ENCODE peak calls at places on chromosomes 11 and 22, in seven cellular contexts. W, U, B, P, T, F and O are unnamed samples.

GRCh38 chr11:120235024-120235628 is 4.8 kb upstream of the POU2F3 start:
- DNase-seq in W (peak; percentile 71), U (no peak), B (peak; percentile 19), P (peak; percentile 60), T (no peak), F (peak; percentile 16), O (peak; percentile 56)

GRCh38 chr22:42080287-42080686 is 787 bp downstream of the SMDT1 start:
- DNase-seq in W (no peak), U (no peak), B (peak; percentile 20), P (peak; percentile 58), T (peak; percentile 73), F (no peak), O (no peak)

GRCh38 chr11:73547706-73548105 is 50.2 kb downstream of the FAM168A start:
- DNase-seq in W (no peak), U (no peak), B (no peak), P (no peak), T (no peak), F (no peak), O (no peak)

GRCh38 chr22:43292633-43293025 is 50.5 kb downstream of the SCUBE1 start:
- DNase-seq in W (peak; percentile 53), U (no peak), B (no peak), P (no peak), T (no peak), F (no peak), O (no peak)

GRCh38 chr11:108199446-108200321 is 22.8 kb downstream of the NPAT start:
- DNase-seq in W (no peak), U (no peak), B (peak; percentile 11), P (peak; percentile 56), T (no peak), F (no peak), O (no peak)

GRCh38 chr11:61061081-61061826 is 41.0 kb upstream of the CD5 start:
- DNase-seq in W (no peak), U (no peak), B (no peak), P (peak; percentile 17), T (peak; percentile 49), F (peak; percentile 37), O (peak; percentile 70)

GRCh38 chr22:47163876-47164513 is 401.5 kb downstream of the TBC1D22A start:
- DNase-seq in W (no peak), U (no peak), B (no peak), P (no peak), T (peak; percentile 66), F (no peak), O (no peak)

GRCh38 chr11:60933416-60933815 is 9.2 kb downstream of the TMEM132A start:
- DNase-seq in W (no peak), U (no peak), B (no peak), P (no peak), T (no peak), F (no peak), O (no peak)

GRCh38 chr11:69240332-69241074 is 53.5 kb upstream of the MYEOV start:
- DNase-seq in W (no peak), U (no peak), B (no peak), P (no peak), T (peak; percentile 38), F (no peak), O (no peak)

GRCh38 chr11:29319231-29319630 is 697.6 kb downstream of the KCNA4 start:
- DNase-seq in W (no peak), U (no peak), B (no peak), P (no peak), T (no peak), F (no peak), O (no peak)

GRCh38 chr11:126920833-126921232 is 79.7 kb downstream of the KIRREL3 start:
- DNase-seq in W (no peak), U (no peak), B (no peak), P (no peak), T (no peak), F (no peak), O (no peak)

GRCh38 chr11:122405788-122406341 is 249.7 kb upstream of the UBASH3B start:
- DNase-seq in W (no peak), U (no peak), B (no peak), P (no peak), T (no peak), F (no peak), O (no peak)

GRCh38 chr11:122817121-122817520 is 21.2 kb upstream of the CRTAM start:
- DNase-seq in W (peak; percentile 60), U (no peak), B (no peak), P (no peak), T (no peak), F (no peak), O (no peak)

GRCh38 chr11:58334708-58335107 is 24.2 kb downstream of the OR5B17 start:
- DNase-seq in W (no peak), U (no peak), B (no peak), P (peak; percentile 87), T (no peak), F (no peak), O (no peak)

GRCh38 chr11:32428665-32429293 is 6.6 kb downstream of the WT1 start:
- DNase-seq in W (no peak), U (no peak), B (no peak), P (no peak), T (no peak), F (no peak), O (no peak)

GRCh38 chr11:75826463-75827220 is 11.6 kb downstream of the UVRAG start:
- DNase-seq in W (no peak), U (no peak), B (no peak), P (no peak), T (no peak), F (no peak), O (no peak)

GRCh38 chr11:1883342-1884122 is 8.2 kb downstream of the PRR33 start:
- DNase-seq in W (no peak), U (no peak), B (no peak), P (no peak), T (peak; percentile 67), F (no peak), O (no peak)

GRCh38 chr22:36737776-36738175 is 34.2 kb upstream of the CACNG2 start:
- DNase-seq in W (no peak), U (no peak), B (no peak), P (no peak), T (peak; percentile 66), F (no peak), O (no peak)

GRCh38 chr11:86610559-86611341 is 61.7 kb downstream of the ME3 start:
- DNase-seq in W (no peak), U (no peak), B (no peak), P (no peak), T (no peak), F (no peak), O (no peak)

GRCh38 chr11:86952933-86953637 is 2.1 kb downstream of the FZD4 start:
- DNase-seq in W (no peak), U (no peak), B (no peak), P (no peak), T (no peak), F (no peak), O (no peak)

GRCh38 chr11:18383388-18384156 is 10.8 kb upstream of the LDHA start:
- DNase-seq in W (peak; percentile 55), U (no peak), B (peak; percentile 75), P (peak; percentile 97), T (peak; percentile 96), F (no peak), O (no peak)

GRCh38 chr11:43366597-43367121 is 7.9 kb downstream of the TTC17 start:
- DNase-seq in W (no peak), U (no peak), B (no peak), P (peak; percentile 40), T (no peak), F (no peak), O (no peak)

GRCh38 chr22:49936973-49937757 is 18.7 kb downstream of the CRELD2 start:
- DNase-seq in W (no peak), U (peak; percentile 61), B (peak; percentile 66), P (no peak), T (no peak), F (no peak), O (no peak)

GRCh38 chr11:48003926-48004325 is 23.6 kb downstream of the PTPRJ start:
- DNase-seq in W (no peak), U (no peak), B (no peak), P (no peak), T (no peak), F (no peak), O (no peak)

GRCh38 chr11:46673713-46674462 is 26.5 kb downstream of the ARHGAP1 start:
- DNase-seq in W (no peak), U (no peak), B (no peak), P (no peak), T (no peak), F (no peak), O (no peak)

GRCh38 chr11:12380565-12381325 is 3.4 kb downstream of the PARVA start:
- DNase-seq in W (no peak), U (no peak), B (no peak), P (no peak), T (no peak), F (no peak), O (no peak)

GRCh38 chr22:42515896-42516295 is 3.7 kb downstream of the RRP7A start:
- DNase-seq in W (no peak), U (no peak), B (no peak), P (no peak), T (no peak), F (no peak), O (no peak)

GRCh38 chr22:17121235-17122195 is at the start of gene TMEM121B:
- DNase-seq in W (peak; percentile 78), U (peak; percentile 33), B (peak; percentile 88), P (peak; percentile 39), T (no peak), F (no peak), O (no peak)

GRCh38 chr22:41062146-41062545 is 30.2 kb upstream of the EP300 start:
- DNase-seq in W (no peak), U (no peak), B (no peak), P (no peak), T (no peak), F (no peak), O (no peak)

GRCh38 chr11:125418396-125418795 is 77.7 kb downstream of the FEZ1 start:
- DNase-seq in W (no peak), U (no peak), B (no peak), P (no peak), T (no peak), F (no peak), O (no peak)

GRCh38 chr11:58316142-58316541 is 42.7 kb downstream of the OR5B17 start:
- DNase-seq in W (no peak), U (no peak), B (no peak), P (peak; percentile 28), T (no peak), F (no peak), O (no peak)

GRCh38 chr11:75090778-75091177 is 5.9 kb downstream of the OR2AT4 start:
- DNase-seq in W (no peak), U (no peak), B (no peak), P (no peak), T (no peak), F (no peak), O (no peak)